ENCODE peak calls at places on chromosomes 5 and 9, in ten cellular contexts. One of them, this sample, is unnamed.

GRCh38 chr5:120101771-120102170 is 362.3 kb upstream of the PRR16 start:
- DNase-seq in endodermal cell: no peak
- DNase-seq in HCT116: no peak
- DNase-seq in SK-N-SH: no peak
- DNase-seq in pancreas: no peak
- DNase-seq in neural progenitor cell: no peak
- DNase-seq in GM23338: no peak
- DNase-seq in A549: no peak
- DNase-seq in epithelial cell of prostate: no peak
- DNase-seq in SJSA1: no peak
- DNase-seq in this sample: no peak

GRCh38 chr9:137878146-137878941 is 762 bp downstream of the CACNA1B start:
- DNase-seq in HCT116: no peak
- DNase-seq in neural progenitor cell: peak
- DNase-seq in GM23338: peak
- DNase-seq in endodermal cell: peak
- DNase-seq in SJSA1: no peak
- DNase-seq in A549: no peak
- DNase-seq in pancreas: no peak
- DNase-seq in SK-N-SH: peak
- DNase-seq in epithelial cell of prostate: no peak
- DNase-seq in this sample: no peak

GRCh38 chr5:172795401-172795977 is 24.5 kb upstream of the DUSP1 start:
- DNase-seq in pancreas: no peak
- DNase-seq in endodermal cell: peak
- DNase-seq in HCT116: no peak
- DNase-seq in GM23338: peak
- DNase-seq in A549: no peak
- DNase-seq in SJSA1: peak
- DNase-seq in neural progenitor cell: no peak
- DNase-seq in SK-N-SH: no peak
- DNase-seq in epithelial cell of prostate: no peak
- DNase-seq in this sample: no peak

GRCh38 chr9:76200730-76201129 is 193.5 kb downstream of the RFK start:
- DNase-seq in endodermal cell: no peak
- DNase-seq in epithelial cell of prostate: no peak
- DNase-seq in SK-N-SH: no peak
- DNase-seq in GM23338: no peak
- DNase-seq in HCT116: no peak
- DNase-seq in SJSA1: no peak
- DNase-seq in pancreas: no peak
- DNase-seq in A549: no peak
- DNase-seq in neural progenitor cell: no peak
- DNase-seq in this sample: no peak

GRCh38 chr9:126398403-126399058 is 71.9 kb downstream of the MVB12B start:
- DNase-seq in neural progenitor cell: peak
- DNase-seq in pancreas: peak
- DNase-seq in GM23338: peak
- DNase-seq in SK-N-SH: peak
- DNase-seq in endodermal cell: peak
- DNase-seq in A549: peak
- DNase-seq in SJSA1: peak
- DNase-seq in epithelial cell of prostate: no peak
- DNase-seq in HCT116: no peak
- DNase-seq in this sample: no peak

GRCh38 chr5:90853759-90854515 is 295.3 kb downstream of the ADGRV1 start:
- DNase-seq in SK-N-SH: no peak
- DNase-seq in epithelial cell of prostate: no peak
- DNase-seq in neural progenitor cell: no peak
- DNase-seq in GM23338: no peak
- DNase-seq in endodermal cell: no peak
- DNase-seq in A549: no peak
- DNase-seq in HCT116: no peak
- DNase-seq in pancreas: no peak
- DNase-seq in SJSA1: no peak
- DNase-seq in this sample: no peak

GRCh38 chr9:120773218-120773617 is 20.0 kb downstream of the FBXW2 start:
- DNase-seq in GM23338: no peak
- DNase-seq in HCT116: no peak
- DNase-seq in A549: no peak
- DNase-seq in SJSA1: no peak
- DNase-seq in epithelial cell of prostate: no peak
- DNase-seq in endodermal cell: no peak
- DNase-seq in neural progenitor cell: no peak
- DNase-seq in SK-N-SH: no peak
- DNase-seq in pancreas: no peak
- DNase-seq in this sample: no peak

GRCh38 chr5:112718344-112718743 is 19.3 kb upstream of the APC start:
- DNase-seq in SK-N-SH: no peak
- DNase-seq in A549: no peak
- DNase-seq in endodermal cell: peak
- DNase-seq in epithelial cell of prostate: no peak
- DNase-seq in SJSA1: no peak
- DNase-seq in neural progenitor cell: peak
- DNase-seq in pancreas: no peak
- DNase-seq in HCT116: no peak
- DNase-seq in GM23338: peak
- DNase-seq in this sample: no peak

GRCh38 chr5:143229896-143230675 is 173.4 kb downstream of the NR3C1 start:
- DNase-seq in pancreas: no peak
- DNase-seq in SJSA1: no peak
- DNase-seq in neural progenitor cell: peak
- DNase-seq in GM23338: no peak
- DNase-seq in HCT116: no peak
- DNase-seq in epithelial cell of prostate: no peak
- DNase-seq in A549: no peak
- DNase-seq in SK-N-SH: no peak
- DNase-seq in endodermal cell: peak
- DNase-seq in this sample: no peak

GRCh38 chr9:27065288-27065687 is 43.7 kb upstream of the TEK start:
- DNase-seq in HCT116: no peak
- DNase-seq in SK-N-SH: no peak
- DNase-seq in GM23338: no peak
- DNase-seq in endodermal cell: no peak
- DNase-seq in epithelial cell of prostate: no peak
- DNase-seq in pancreas: no peak
- DNase-seq in A549: no peak
- DNase-seq in neural progenitor cell: no peak
- DNase-seq in SJSA1: no peak
- DNase-seq in this sample: no peak

DNA sequence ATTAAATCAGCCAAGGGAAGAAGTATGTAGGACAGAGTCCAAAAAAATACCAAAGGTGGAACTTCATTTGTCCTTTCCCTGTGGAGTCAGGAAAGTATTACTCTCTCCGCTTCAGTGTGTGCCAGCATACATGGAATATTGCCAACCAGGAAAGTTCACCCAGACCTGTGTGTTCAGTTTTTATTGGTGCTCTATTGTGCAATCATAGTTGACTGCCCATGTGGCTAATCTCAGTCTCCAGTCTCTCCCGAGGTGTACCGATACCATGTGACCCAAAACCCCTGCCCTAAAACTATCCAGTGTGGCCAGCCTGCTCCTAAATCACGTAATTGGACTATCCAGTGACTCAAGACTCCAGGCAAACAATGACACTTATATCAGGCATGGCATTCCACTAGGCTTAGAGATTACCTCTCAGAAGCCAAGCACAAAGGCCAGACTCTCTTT is 38.8 kb downstream of the NFX1 start:
- DNase-seq in epithelial cell of prostate: peak
- DNase-seq in pancreas: peak
- DNase-seq in endodermal cell: no peak
- DNase-seq in SK-N-SH: no peak
- DNase-seq in neural progenitor cell: no peak
- DNase-seq in GM23338: no peak
- DNase-seq in HCT116: no peak
- DNase-seq in A549: peak
- DNase-seq in SJSA1: peak
- DNase-seq in this sample: peak
- H3K27ac ChIP-seq in epithelial cell of prostate: peak
- H3K27ac ChIP-seq in pancreas: peak
- H3K27ac ChIP-seq in endodermal cell: no peak
- H3K27ac ChIP-seq in SK-N-SH: peak
- H3K27ac ChIP-seq in neural progenitor cell: no peak
- H3K27ac ChIP-seq in GM23338: no peak
- H3K27ac ChIP-seq in HCT116: no peak
- H3K27ac ChIP-seq in A549: peak
- H3K27ac ChIP-seq in SJSA1: peak
- H3K27ac ChIP-seq in this sample: peak

GRCh38 chr9:5832093-5832542 is 799 bp downstream of the ERMP1 start:
- DNase-seq in SJSA1: no peak
- DNase-seq in GM23338: no peak
- DNase-seq in A549: peak
- DNase-seq in pancreas: no peak
- DNase-seq in endodermal cell: no peak
- DNase-seq in HCT116: no peak
- DNase-seq in SK-N-SH: no peak
- DNase-seq in epithelial cell of prostate: no peak
- DNase-seq in neural progenitor cell: no peak
- DNase-seq in this sample: no peak
- H3K27ac ChIP-seq in SJSA1: no peak
- H3K27ac ChIP-seq in GM23338: no peak
- H3K27ac ChIP-seq in A549: peak
- H3K27ac ChIP-seq in pancreas: peak
- H3K27ac ChIP-seq in endodermal cell: no peak
- H3K27ac ChIP-seq in HCT116: peak
- H3K27ac ChIP-seq in SK-N-SH: no peak
- H3K27ac ChIP-seq in epithelial cell of prostate: peak
- H3K27ac ChIP-seq in neural progenitor cell: no peak
- H3K27ac ChIP-seq in this sample: peak

GRCh38 chr5:126531543-126532120 is 63.4 kb downstream of the ALDH7A1 start:
- DNase-seq in HCT116: no peak
- DNase-seq in epithelial cell of prostate: no peak
- DNase-seq in pancreas: no peak
- DNase-seq in SK-N-SH: peak
- DNase-seq in A549: no peak
- DNase-seq in endodermal cell: no peak
- DNase-seq in SJSA1: no peak
- DNase-seq in GM23338: no peak
- DNase-seq in neural progenitor cell: no peak
- DNase-seq in this sample: no peak
- H3K27ac ChIP-seq in HCT116: no peak
- H3K27ac ChIP-seq in epithelial cell of prostate: no peak
- H3K27ac ChIP-seq in pancreas: peak
- H3K27ac ChIP-seq in SK-N-SH: peak
- H3K27ac ChIP-seq in A549: no peak
- H3K27ac ChIP-seq in endodermal cell: peak
- H3K27ac ChIP-seq in SJSA1: peak
- H3K27ac ChIP-seq in GM23338: no peak
- H3K27ac ChIP-seq in neural progenitor cell: peak
- H3K27ac ChIP-seq in this sample: no peak

GRCh38 chr9:133854048-133854447 is 115.9 kb upstream of the SARDH start:
- DNase-seq in SK-N-SH: no peak
- DNase-seq in neural progenitor cell: no peak
- DNase-seq in endodermal cell: no peak
- DNase-seq in pancreas: no peak
- DNase-seq in GM23338: no peak
- DNase-seq in SJSA1: no peak
- DNase-seq in HCT116: no peak
- DNase-seq in epithelial cell of prostate: no peak
- DNase-seq in A549: no peak
- DNase-seq in this sample: no peak

GRCh38 chr9:133855802-133856592 is 117.8 kb upstream of the SARDH start:
- DNase-seq in SJSA1: no peak
- DNase-seq in neural progenitor cell: no peak
- DNase-seq in endodermal cell: no peak
- DNase-seq in pancreas: peak
- DNase-seq in SK-N-SH: no peak
- DNase-seq in HCT116: no peak
- DNase-seq in A549: no peak
- DNase-seq in epithelial cell of prostate: no peak
- DNase-seq in GM23338: no peak
- DNase-seq in this sample: no peak

GRCh38 chr9:133856798-133857197 is 118.6 kb upstream of the SARDH start:
- DNase-seq in SJSA1: no peak
- DNase-seq in A549: no peak
- DNase-seq in endodermal cell: no peak
- DNase-seq in SK-N-SH: no peak
- DNase-seq in GM23338: no peak
- DNase-seq in HCT116: no peak
- DNase-seq in pancreas: no peak
- DNase-seq in epithelial cell of prostate: no peak
- DNase-seq in neural progenitor cell: no peak
- DNase-seq in this sample: no peak

GRCh38 chr9:133853331-133853730 is 115.2 kb upstream of the SARDH start:
- DNase-seq in endodermal cell: no peak
- DNase-seq in neural progenitor cell: no peak
- DNase-seq in pancreas: no peak
- DNase-seq in GM23338: no peak
- DNase-seq in SJSA1: no peak
- DNase-seq in HCT116: no peak
- DNase-seq in A549: no peak
- DNase-seq in epithelial cell of prostate: no peak
- DNase-seq in SK-N-SH: no peak
- DNase-seq in this sample: no peak

GRCh38 chr9:133854785-133855184 is 116.6 kb upstream of the SARDH start:
- DNase-seq in SK-N-SH: no peak
- DNase-seq in epithelial cell of prostate: no peak
- DNase-seq in SJSA1: no peak
- DNase-seq in pancreas: no peak
- DNase-seq in GM23338: no peak
- DNase-seq in A549: no peak
- DNase-seq in endodermal cell: no peak
- DNase-seq in HCT116: no peak
- DNase-seq in neural progenitor cell: no peak
- DNase-seq in this sample: no peak
- H3K27ac ChIP-seq in SK-N-SH: no peak
- H3K27ac ChIP-seq in epithelial cell of prostate: no peak
- H3K27ac ChIP-seq in SJSA1: no peak
- H3K27ac ChIP-seq in pancreas: no peak
- H3K27ac ChIP-seq in GM23338: no peak
- H3K27ac ChIP-seq in A549: no peak
- H3K27ac ChIP-seq in endodermal cell: peak
- H3K27ac ChIP-seq in HCT116: no peak
- H3K27ac ChIP-seq in neural progenitor cell: peak
- H3K27ac ChIP-seq in this sample: no peak

GRCh38 chr9:8365029-8365428 is 565.5 kb upstream of the DMAC1 start:
- DNase-seq in HCT116: no peak
- DNase-seq in A549: no peak
- DNase-seq in epithelial cell of prostate: no peak
- DNase-seq in GM23338: no peak
- DNase-seq in pancreas: no peak
- DNase-seq in neural progenitor cell: no peak
- DNase-seq in endodermal cell: no peak
- DNase-seq in SJSA1: no peak
- DNase-seq in SK-N-SH: no peak
- DNase-seq in this sample: no peak
- H3K27ac ChIP-seq in HCT116: no peak
- H3K27ac ChIP-seq in A549: no peak
- H3K27ac ChIP-seq in epithelial cell of prostate: no peak
- H3K27ac ChIP-seq in GM23338: no peak
- H3K27ac ChIP-seq in pancreas: no peak
- H3K27ac ChIP-seq in neural progenitor cell: no peak
- H3K27ac ChIP-seq in endodermal cell: no peak
- H3K27ac ChIP-seq in SJSA1: no peak
- H3K27ac ChIP-seq in SK-N-SH: no peak
- H3K27ac ChIP-seq in this sample: no peak

GRCh38 chr5:1185652-1186350 is 15.6 kb upstream of the SLC6A19 start:
- DNase-seq in SJSA1: no peak
- DNase-seq in HCT116: no peak
- DNase-seq in epithelial cell of prostate: no peak
- DNase-seq in neural progenitor cell: no peak
- DNase-seq in A549: no peak
- DNase-seq in GM23338: no peak
- DNase-seq in endodermal cell: no peak
- DNase-seq in pancreas: peak
- DNase-seq in SK-N-SH: peak
- DNase-seq in this sample: no peak
- H3K27ac ChIP-seq in SJSA1: no peak
- H3K27ac ChIP-seq in HCT116: no peak
- H3K27ac ChIP-seq in epithelial cell of prostate: no peak
- H3K27ac ChIP-seq in neural progenitor cell: no peak
- H3K27ac ChIP-seq in A549: no peak
- H3K27ac ChIP-seq in GM23338: no peak
- H3K27ac ChIP-seq in endodermal cell: no peak
- H3K27ac ChIP-seq in pancreas: peak
- H3K27ac ChIP-seq in SK-N-SH: peak
- H3K27ac ChIP-seq in this sample: no peak

This sample was measured in keratinocyte.